ENCODE peak calls at places on chromosome 5, in six cellular contexts. X, Q, D, A, V and N are unnamed samples.

GRCh38 chr5:142960309-142960696 is 190.1 kb downstream of the ARHGAP26 start:
- DNase-seq in X (peak; percentile 74), Q (peak; percentile 84), D (peak; percentile 89), A (peak; percentile 81), V (no peak), N (no peak)

GRCh38 chr5:10733426-10733825 is 27.6 kb downstream of the DAP start:
- DNase-seq in X (peak; percentile 68), Q (no peak), D (no peak), A (no peak), V (no peak), N (no peak)

GRCh38 chr5:172640822-172641358 is at the start of gene NEURL1B:
- DNase-seq in X (peak; percentile 77), Q (no peak), D (peak; percentile 70), A (peak; percentile 26), V (peak; percentile 91), N (peak; percentile 87)

GRCh38 chr5:103866169-103866568 is 303.6 kb upstream of the NUDT12 start:
- DNase-seq in X (peak; percentile 50), Q (no peak), D (peak; percentile 3), A (no peak), V (no peak), N (no peak)

GRCh38 chr5:72818866-72819534 is 2.5 kb downstream of the TNPO1 start:
- DNase-seq in X (peak; percentile 61), Q (peak; percentile 40), D (peak; percentile 86), A (peak; percentile 37), V (peak; percentile 83), N (peak; percentile 92)

GRCh38 chr5:174900176-174900692 is 175.9 kb downstream of the MSX2 start:
- DNase-seq in X (no peak), Q (no peak), D (no peak), A (no peak), V (no peak), N (no peak)

GRCh38 chr5:72427488-72428437 is 79.4 kb downstream of the ZNF366 start:
- DNase-seq in X (no peak), Q (no peak), D (peak; percentile 19), A (no peak), V (peak; percentile 30), N (peak; percentile 29)

GRCh38 chr5:138246334-138246733 is 28.1 kb downstream of the GFRA3 start:
- DNase-seq in X (no peak), Q (no peak), D (no peak), A (no peak), V (no peak), N (no peak)

GRCh38 chr5:174533127-174533453 is 191.3 kb upstream of the MSX2 start:
- DNase-seq in X (no peak), Q (no peak), D (no peak), A (no peak), V (no peak), N (no peak)

GRCh38 chr5:157024213-157024959 is 34.5 kb downstream of the HAVCR1 start:
- DNase-seq in X (peak; percentile 86), Q (no peak), D (no peak), A (no peak), V (no peak), N (no peak)

GRCh38 chr5:36242534-36243144 is 914 bp upstream of the NADK2 start:
- DNase-seq in X (no peak), Q (peak; percentile 30), D (no peak), A (no peak), V (peak; percentile 24), N (peak; percentile 28)

GRCh38 chr5:145968970-145969713 is 32.8 kb downstream of the SH3RF2 start:
- DNase-seq in X (no peak), Q (no peak), D (no peak), A (no peak), V (no peak), N (no peak)

GRCh38 chr5:150278046-150278760 is 11.4 kb downstream of the CAMK2A start:
- DNase-seq in X (no peak), Q (peak; percentile 10), D (peak; percentile 66), A (no peak), V (no peak), N (no peak)

GRCh38 chr5:145221416-145221815 is 613.7 kb downstream of the PRELID2 start:
- DNase-seq in X (no peak), Q (no peak), D (no peak), A (no peak), V (no peak), N (no peak)

GRCh38 chr5:81428446-81428845 is 34.5 kb upstream of the ACOT12 start:
- DNase-seq in X (no peak), Q (no peak), D (peak; percentile 53), A (no peak), V (no peak), N (no peak)

GRCh38 chr5:16935271-16936149 is 578 bp downstream of the MYO10 start:
- DNase-seq in X (peak; percentile 75), Q (peak; percentile 39), D (peak; percentile 70), A (no peak), V (peak; percentile 72), N (peak; percentile 79)

GRCh38 chr5:178113841-178114324 is 551 bp downstream of the N4BP3 start:
- DNase-seq in X (no peak), Q (no peak), D (no peak), A (no peak), V (no peak), N (peak; percentile 63)

GRCh38 chr5:133396724-133397123 is 215.6 kb downstream of the FSTL4 start:
- DNase-seq in X (no peak), Q (no peak), D (no peak), A (no peak), V (no peak), N (no peak)

GRCh38 chr5:129113867-129114266 is 19.3 kb downstream of the ISOC1 start:
- DNase-seq in X (peak; percentile 16), Q (no peak), D (peak; percentile 7), A (no peak), V (no peak), N (no peak)

GRCh38 chr5:142847898-142848790 is 78.0 kb downstream of the ARHGAP26 start:
- DNase-seq in X (no peak), Q (peak; percentile 47), D (peak; percentile 79), A (no peak), V (no peak), N (no peak)

DNA sequence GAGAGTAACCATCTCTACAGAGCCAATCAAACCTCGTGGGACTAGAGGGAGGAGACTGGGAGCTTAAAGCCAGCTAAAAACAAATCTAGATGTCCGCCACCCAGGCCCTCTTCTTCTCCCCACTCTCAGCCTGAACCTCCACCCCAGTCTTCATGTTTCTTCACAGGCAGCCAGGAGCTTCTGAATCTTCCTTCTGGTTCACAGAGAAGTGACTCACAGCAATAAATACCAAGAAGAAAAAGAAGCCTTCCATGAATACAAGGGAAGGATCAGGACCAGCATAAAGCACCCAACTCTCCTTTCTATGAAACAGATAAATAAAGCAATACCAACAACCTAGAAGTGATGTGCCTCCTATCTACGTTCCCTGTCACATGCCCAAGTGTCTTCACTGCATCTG is 103.3 kb upstream of the SLIT3 start:
- DNase-seq in X (no peak), Q (no peak), D (peak; percentile 64), A (no peak), V (no peak), N (no peak)
- H3K9me2 ChIP-seq in X (no peaks in the 10 kb centered on the region), Q (no peaks in the 10 kb centered on the region), D (no peaks in the 10 kb centered on the region), A (no peaks in the 10 kb centered on the region), V (no peaks in the 10 kb centered on the region), N (peaks cover 16% of the 10 kb centered on the region)

DNA sequence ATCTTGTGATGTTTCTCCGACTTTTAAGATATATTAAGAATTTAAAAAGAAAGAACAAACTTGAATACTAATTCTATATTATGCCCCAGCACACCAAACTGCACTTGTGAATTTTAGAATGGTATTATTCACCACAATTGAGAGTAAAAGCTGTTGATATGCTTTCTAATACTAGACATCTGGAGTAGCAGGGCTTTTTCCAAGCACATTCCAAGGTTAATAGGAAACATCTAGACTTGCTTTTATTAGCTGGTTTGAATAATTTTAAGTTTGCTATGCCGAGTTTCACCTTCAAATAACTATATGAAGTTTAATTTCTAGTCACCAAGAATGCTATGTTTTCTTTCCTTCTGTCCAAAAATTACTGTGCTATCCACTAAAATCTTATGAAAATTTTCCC is 13.5 kb downstream of the NREP start:
- DNase-seq in X (no peak), Q (no peak), D (no peak), A (no peak), V (no peak), N (no peak)
- H3K9me2 ChIP-seq in X (no peaks in the 10 kb centered on the region), Q (no peaks in the 10 kb centered on the region), D (no peaks in the 10 kb centered on the region), A (no peaks in the 10 kb centered on the region), V (no peaks in the 10 kb centered on the region), N (no peaks in the 10 kb centered on the region)

GRCh38 chr5:30994926-30995325 is 198.6 kb upstream of the CDH6 start:
- DNase-seq in X (no peak), Q (no peak), D (no peak), A (no peak), V (no peak), N (no peak)
- H3K9me2 ChIP-seq in X (no peaks in the 10 kb centered on the region), Q (no peaks in the 10 kb centered on the region), D (no peaks in the 10 kb centered on the region), A (no peaks in the 10 kb centered on the region), V (no peaks in the 10 kb centered on the region), N (no peaks in the 10 kb centered on the region)

GRCh38 chr5:154535535-154535934 is 57.5 kb upstream of the HAND1 start:
- DNase-seq in X (no peak), Q (no peak), D (no peak), A (no peak), V (no peak), N (no peak)
- H3K9me2 ChIP-seq in X (no peaks in the 10 kb centered on the region), Q (no peaks in the 10 kb centered on the region), D (no peaks in the 10 kb centered on the region), A (no peaks in the 10 kb centered on the region), V (no peaks in the 10 kb centered on the region), N (no peaks in the 10 kb centered on the region)

GRCh38 chr5:39521945-39522590 is 97.3 kb upstream of the DAB2 start:
- DNase-seq in X (no peak), Q (no peak), D (peak; percentile 56), A (no peak), V (no peak), N (no peak)

GRCh38 chr5:39519566-39520231 is 94.9 kb upstream of the DAB2 start:
- DNase-seq in X (no peak), Q (no peak), D (peak; percentile 61), A (no peak), V (no peak), N (peak; percentile 17)

GRCh38 chr5:39521098-39521860 is 96.5 kb upstream of the DAB2 start:
- DNase-seq in X (no peak), Q (no peak), D (no peak), A (no peak), V (no peak), N (no peak)

GRCh38 chr5:39518516-39518915 is 93.7 kb upstream of the DAB2 start:
- DNase-seq in X (peak; percentile 59), Q (no peak), D (peak; percentile 83), A (no peak), V (no peak), N (peak; percentile 25)

DNA sequence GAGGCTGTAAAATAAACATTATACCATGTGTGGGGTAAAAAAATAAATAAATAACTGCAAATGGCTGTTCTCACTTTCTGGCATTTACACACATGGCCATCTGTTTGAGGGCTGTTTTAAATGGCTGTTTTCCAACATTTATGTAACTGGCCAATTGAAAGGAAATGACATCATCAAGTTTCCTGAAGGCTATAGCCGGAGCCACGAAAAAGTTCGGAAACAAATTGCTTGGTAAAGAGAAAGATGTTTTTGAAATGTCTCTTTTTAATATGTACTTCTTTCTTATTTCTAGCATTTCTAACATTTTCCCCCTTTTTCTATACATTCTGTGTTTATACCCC is 95.4 kb upstream of the DAB2 start:
- DNase-seq in X (peak; percentile 27), Q (no peak), D (peak; percentile 91), A (no peak), V (peak; percentile 19), N (no peak)
- H3K9me2 ChIP-seq in X (no peaks in the 10 kb centered on the region), Q (no peaks in the 10 kb centered on the region), D (no peaks in the 10 kb centered on the region), A (no peaks in the 10 kb centered on the region), V (no peaks in the 10 kb centered on the region), N (no peaks in the 10 kb centered on the region)